ENCODE peak calls at places on chromosomes 3 and 15, in ten cellular contexts. P is Right ventricle myocardium superior; O is HT1080; W is midbrain; K is activated T-helper 1 cell treated with anti-CD3 and anti-CD28 coated beads, Interleukin-2, amount 50 U/mL, for 16 hours; A is HT-29; Q is Ammon's horn; H is AG04450; C is transverse colon; T is NCI-H510A treated with DMSO at 0.1 percent for 48 hours. J is an unnamed sample.

GRCh38 chr3:99808163-99808794 is 9.4 kb upstream of the CMSS1 start:
- DNase-seq in T (peak; percentile 19), C (peak; percentile 29), A (peak; percentile 89), K (no peak), W (no peak), P (no peak), H (peak; percentile 71), Q (peak; percentile 74), O (peak; percentile 64), J (peak; percentile 25)

GRCh38 chr3:160486459-160486869 is 36.9 kb upstream of the TRIM59 start:
- DNase-seq in W (peak; percentile 47), H (no peak), Q (peak; percentile 20), C (no peak), K (no peak), P (no peak), A (peak; percentile 48), O (no peak), T (peak; percentile 80), J (no peak)

GRCh38 chr15:66698318-66698961 is 3.6 kb upstream of the SMAD6 start:
- DNase-seq in K (no peak), Q (peak; percentile 66), C (peak; percentile 76), O (peak; percentile 53), A (peak; percentile 86), P (peak; percentile 83), W (peak; percentile 43), H (no peak), T (peak; percentile 35), J (no peak)

GRCh38 chr15:62503451-62503850 is 338.4 kb upstream of the C2CD4B start:
- DNase-seq in P (no peak), C (no peak), W (peak; percentile 31), H (no peak), K (no peak), Q (peak; percentile 47), O (peak; percentile 24), A (peak; percentile 2), T (no peak), J (no peak)

GRCh38 chr15:73915085-73915484 is 11.2 kb upstream of the LOXL1 start:
- DNase-seq in O (no peak), W (no peak), C (no peak), H (no peak), Q (no peak), P (no peak), K (no peak), T (no peak), A (peak; percentile 69), J (no peak)

GRCh38 chr3:118485693-118486092 is 549.0 kb downstream of the IGSF11 start:
- DNase-seq in W (no peak), T (no peak), A (no peak), Q (no peak), P (no peak), K (no peak), O (no peak), H (no peak), C (no peak), J (no peak)

GRCh38 chr3:24235121-24235520 is 259.5 kb downstream of the THRB start:
- DNase-seq in P (no peak), C (no peak), A (peak; percentile 42), K (no peak), T (no peak), O (peak; percentile 53), H (no peak), Q (no peak), W (no peak), J (no peak)

GRCh38 chr3:170726976-170727661 is 141.2 kb upstream of the SLC7A14 start:
- DNase-seq in P (no peak), H (no peak), Q (no peak), T (no peak), A (no peak), C (no peak), K (no peak), W (no peak), O (peak; percentile 95), J (no peak)

GRCh38 chr3:14548321-14548729 is 8.2 kb upstream of the GRIP2 start:
- DNase-seq in W (peak; percentile 28), T (no peak), A (peak; percentile 59), K (no peak), H (peak; percentile 33), O (peak; percentile 30), Q (peak; percentile 75), C (peak; percentile 51), P (peak; percentile 81), J (no peak)

GRCh38 chr15:38252481-38253311 is at the start of gene SPRED1:
- DNase-seq in Q (peak; percentile 62), K (no peak), P (peak; percentile 86), O (peak; percentile 40), C (peak; percentile 74), H (no peak), A (peak; percentile 79), W (peak; percentile 71), T (peak; percentile 12), J (no peak)

GRCh38 chr3:17179381-17180205 is 294.8 kb downstream of the PLCL2 start:
- DNase-seq in C (no peak), W (no peak), T (peak; percentile 34), P (no peak), O (no peak), K (no peak), Q (peak; percentile 45), H (no peak), A (no peak), J (no peak)

GRCh38 chr3:31244929-31245817 is 287.6 kb upstream of the STT3B start:
- DNase-seq in W (no peak), C (no peak), A (no peak), H (no peak), O (no peak), K (no peak), P (no peak), Q (no peak), T (no peak), J (no peak)

GRCh38 chr3:12483364-12483763 is 916 bp upstream of the TSEN2 start:
- DNase-seq in H (no peak), Q (peak; percentile 43), W (peak; percentile 3), T (peak; percentile 3), A (peak; percentile 33), P (no peak), C (no peak), O (peak; percentile 23), K (no peak), J (no peak)

GRCh38 chr3:125192190-125193035 is 20.1 kb downstream of the SLC12A8 start:
- DNase-seq in T (no peak), O (no peak), Q (no peak), H (no peak), C (no peak), A (no peak), P (no peak), K (no peak), W (no peak), J (no peak)

GRCh38 chr15:47603026-47603425 is 114.3 kb upstream of the SEMA6D start:
- DNase-seq in P (no peak), A (no peak), H (no peak), T (no peak), K (no peak), Q (no peak), C (no peak), W (no peak), O (peak; percentile 59), J (no peak)

GRCh38 chr15:41499109-41499851 is 5.6 kb downstream of the ITPKA start:
- DNase-seq in P (no peak), W (no peak), T (no peak), K (no peak), C (no peak), H (no peak), O (no peak), Q (peak; percentile 56), A (no peak), J (no peak)

GRCh38 chr3:64019879-64020278 is 3.4 kb downstream of the PSMD6 start:
- DNase-seq in Q (no peak), H (no peak), O (no peak), P (no peak), W (no peak), A (no peak), T (no peak), K (no peak), C (no peak), J (no peak)

GRCh38 chr3:122305818-122306621 is 19.0 kb upstream of the CSTA start:
- DNase-seq in W (no peak), H (no peak), A (peak; percentile 75), C (peak; percentile 61), O (peak; percentile 33), K (no peak), T (peak; percentile 12), P (no peak), Q (no peak), J (no peak)

GRCh38 chr3:191306428-191306827 is 22.8 kb upstream of the CCDC50 start:
- DNase-seq in P (no peak), O (no peak), H (no peak), T (no peak), W (no peak), A (no peak), Q (no peak), C (no peak), K (no peak), J (no peak)

GRCh38 chr3:146843476-146843875 is 238.3 kb upstream of the PLSCR5 start:
- DNase-seq in A (no peak), C (no peak), O (no peak), Q (no peak), T (no peak), K (no peak), P (no peak), H (no peak), W (no peak), J (no peak)

GRCh38 chr3:21274000-21274671 is 476.9 kb downstream of the ZNF385D start:
- DNase-seq in H (no peak), K (no peak), O (peak; percentile 6), Q (no peak), W (no peak), A (no peak), T (no peak), P (no peak), C (no peak), J (no peak)

GRCh38 chr15:73750441-73750840 is 2.7 kb downstream of the INSYN1 start:
- DNase-seq in W (no peak), Q (no peak), K (no peak), O (no peak), C (no peak), A (no peak), T (no peak), P (no peak), H (no peak), J (no peak)

GRCh38 chr3:157499342-157499963 is 3.8 kb downstream of the VEPH1 start:
- DNase-seq in T (peak; percentile 35), H (no peak), A (peak; percentile 72), W (no peak), P (peak; percentile 40), C (peak; percentile 45), O (no peak), K (no peak), Q (no peak), J (no peak)

GRCh38 chr3:177824190-177824786 is 627.0 kb upstream of the TBL1XR1 start:
- DNase-seq in Q (peak; percentile 16), O (no peak), H (no peak), C (peak; percentile 32), P (peak; percentile 77), K (no peak), W (peak; percentile 15), A (peak; percentile 70), T (no peak), J (no peak)

GRCh38 chr15:69398541-69398940 is 15.6 kb upstream of the KIF23 start:
- DNase-seq in Q (no peak), P (no peak), H (no peak), O (peak; percentile 46), A (no peak), T (no peak), C (no peak), K (no peak), W (no peak), J (no peak)

GRCh38 chr3:195612075-195612800 is 28.5 kb upstream of the APOD start:
- DNase-seq in T (no peak), H (no peak), K (no peak), W (no peak), Q (no peak), O (no peak), C (peak; percentile 20), P (no peak), A (no peak), J (no peak)

GRCh38 chr15:43318990-43319771 is 11.2 kb downstream of the LCMT2 start:
- DNase-seq in T (no peak), A (no peak), C (no peak), Q (no peak), O (no peak), W (no peak), H (no peak), K (no peak), P (no peak), J (no peak)

GRCh38 chr15:45612790-45613415 is 21.9 kb upstream of the SQOR start:
- DNase-seq in W (no peak), P (no peak), K (no peak), T (no peak), A (no peak), C (no peak), O (peak; percentile 76), Q (no peak), H (no peak), J (no peak)